ENCODE peak calls at places on chromosomes 4 and X, in six cellular contexts. P is HCT116, D is hepatocyte, E is neuronal stem cell, H is cardiac muscle cell, G is iPS DF 6.9. V is an unnamed sample. For H3K4me1, the result is how much of the 10 kb centered on the place peaks cover.

GRCh38 chr4:42313872-42314271 is 83.4 kb upstream of the SHISA3 start:
- DNase-seq in P (no peak), D (peak), H (no peak), G (no peak), E (no peak), V (no peak)

GRCh38 chrX:28649541-28649940 is 62.3 kb downstream of the IL1RAPL1 start:
- DNase-seq in D (no peak), E (no peak), G (no peak), P (no peak), H (no peak), V (no peak)

GRCh38 chrX:76148753-76149152 is 24.1 kb upstream of the PBDC1 start:
- DNase-seq in H (peak), E (no peak), D (peak), G (no peak), P (no peak), V (peak)

GRCh38 chrX:54509401-54509800 is 13.4 kb upstream of the FGD1 start:
- DNase-seq in P (no peak), E (no peak), D (peak), H (peak), G (no peak), V (no peak)

GRCh38 chr4:35358001-35358584 is 886.2 kb downstream of the ARAP2 start:
- DNase-seq in E (no peak), G (no peak), H (no peak), D (no peak), P (peak), V (peak)

GRCh38 chr4:108324450-108324849 is 155.7 kb upstream of the LEF1 start:
- DNase-seq in D (no peak), P (no peak), E (no peak), H (no peak), G (no peak), V (no peak)

GRCh38 chrX:72308566-72309296 is 3.0 kb upstream of the CITED1 start:
- DNase-seq in P (peak), E (peak), G (peak), H (peak), D (peak), V (peak)

GRCh38 chr4:183589710-183590109 is 69.3 kb downstream of the RWDD4 start:
- DNase-seq in H (no peak), G (no peak), D (no peak), P (no peak), E (no peak), V (no peak)

GRCh38 chrX:115584715-115585114 is 23.7 kb downstream of the PLS3 start:
- DNase-seq in H (peak), G (no peak), P (no peak), E (no peak), D (no peak), V (peak)

GRCh38 chr4:121140712-121141111 is 23.4 kb downstream of the TNIP3 start:
- DNase-seq in E (no peak), D (no peak), H (peak), G (no peak), P (no peak), V (no peak)

GRCh38 chrX:107935664-107936433 is 46.3 kb downstream of the TEX13B start:
- DNase-seq in G (no peak), H (peak), P (no peak), D (peak), E (no peak), V (peak)

GRCh38 chrX:56576721-56577120 is 13.3 kb downstream of the UBQLN2 start:
- DNase-seq in P (no peak), D (no peak), E (no peak), H (no peak), G (no peak), V (no peak)

GRCh38 chrX:18941896-18942295 is 42.0 kb downstream of the PHKA2 start:
- DNase-seq in G (no peak), H (no peak), D (no peak), P (no peak), E (no peak), V (no peak)

GRCh38 chr4:128267745-128268144 is 19.9 kb downstream of the PGRMC2 start:
- DNase-seq in D (no peak), E (no peak), H (no peak), G (no peak), P (no peak), V (no peak)

GRCh38 chrX:154019633-154020499 is at the start of gene IRAK1:
- DNase-seq in D (peak), E (peak), G (no peak), P (no peak), H (peak), V (peak)

GRCh38 chr4:85039526-85039925 is 73.0 kb upstream of the WDFY3 start:
- DNase-seq in P (peak), G (no peak), H (peak), D (peak), E (no peak), V (peak)

GRCh38 chrX:147226801-147227200 is 412.3 kb upstream of the CXorf51A start:
- DNase-seq in P (no peak), E (no peak), D (no peak), H (no peak), G (no peak), V (no peak)

GRCh38 chrX:134706138-134706537 is 47.9 kb upstream of the PLAC1 start:
- DNase-seq in G (no peak), P (no peak), D (no peak), H (no peak), E (no peak), V (no peak)

GRCh38 chrX:1493877-1494510 is 41.3 kb upstream of the ASMTL start:
- DNase-seq in H (no peak), P (no peak), E (no peak), G (no peak), D (no peak), V (no peak)
- H3K4me3 ChIP-seq in H (no peak), P (no peak), E (no peak), G (no peak), D (no peak), V (no peak)

GRCh38 chrX:24410514-24411189 is 50.2 kb downstream of the SUPT20HL1 start:
- DNase-seq in D (no peak), E (no peak), P (no peak), H (no peak), G (no peak), V (no peak)

DNA sequence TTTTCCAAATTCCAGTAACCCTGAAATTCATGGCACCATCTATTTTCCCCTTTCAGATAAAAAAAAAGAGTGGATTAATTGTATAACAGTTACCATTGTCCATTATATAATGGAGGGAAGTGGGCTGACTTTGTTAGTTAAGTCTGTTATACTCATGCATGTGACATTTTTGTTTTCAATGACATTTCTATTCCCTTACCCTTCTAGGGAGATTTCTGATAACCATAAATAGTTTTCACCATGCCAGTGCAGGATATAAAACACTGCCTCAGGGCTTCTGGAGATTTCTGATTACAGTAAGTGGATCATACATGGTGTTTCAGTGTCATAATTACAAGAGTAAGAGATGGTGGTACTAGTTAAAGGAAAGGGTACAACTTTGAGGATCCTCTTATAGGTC is 45.5 kb downstream of the SUPT20HL1 start:
- DNase-seq in E (no peak), H (no peak), P (no peak), D (no peak), G (no peak), V (no peak)
- H3K4me1 ChIP-seq in E (under half), H (under half), P (under half), D (under half), G (under half), V (under half)

DNA sequence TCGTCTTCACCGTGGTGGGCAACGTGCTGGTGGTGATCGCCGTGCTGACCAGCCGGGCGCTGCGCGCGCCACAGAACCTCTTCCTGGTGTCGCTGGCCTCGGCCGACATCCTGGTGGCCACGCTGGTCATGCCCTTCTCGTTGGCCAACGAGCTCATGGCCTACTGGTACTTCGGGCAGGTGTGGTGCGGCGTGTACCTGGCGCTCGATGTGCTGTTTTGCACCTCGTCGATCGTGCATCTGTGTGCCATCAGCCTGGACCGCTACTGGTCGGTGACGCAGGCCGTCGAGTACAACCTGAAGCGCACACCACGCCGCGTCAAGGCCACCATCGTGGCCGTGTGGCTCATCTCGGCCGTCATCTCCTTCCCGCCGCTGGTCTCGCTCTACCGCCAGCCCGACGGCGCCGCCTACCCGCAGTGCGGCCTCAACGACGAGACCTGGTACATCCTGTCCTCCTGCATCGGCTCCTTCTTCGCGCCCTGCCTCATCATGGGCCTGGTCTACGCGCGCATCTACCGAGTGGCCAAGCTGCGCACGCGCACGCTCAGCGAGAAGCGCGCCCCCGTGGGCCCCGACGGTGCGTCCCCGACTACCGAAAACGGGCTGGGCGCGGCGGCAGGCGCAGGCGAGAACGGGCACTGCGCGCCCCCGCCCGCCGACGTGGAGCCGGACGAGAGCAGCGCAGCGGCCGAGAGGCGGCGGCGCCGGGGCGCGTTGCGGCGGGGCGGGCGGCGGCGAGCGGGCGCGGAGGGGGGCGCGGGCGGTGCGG is 791 bp downstream of the ADRA2C start:
- DNase-seq in P (no peak), G (no peak), H (no peak), D (peak), E (peak), V (peak)
- H3K4me3 ChIP-seq in P (peak), G (peak), H (peak), D (no peak), E (peak), V (no peak)

GRCh38 chr4:159766241-159766640 is 663.4 kb downstream of the RAPGEF2 start:
- DNase-seq in E (no peak), P (no peak), D (no peak), H (no peak), G (no peak), V (no peak)

GRCh38 chr4:159768011-159768410 is 665.1 kb downstream of the RAPGEF2 start:
- DNase-seq in E (no peak), D (no peak), P (no peak), G (no peak), H (peak), V (peak)

GRCh38 chr4:159764343-159764952 is 661.6 kb downstream of the RAPGEF2 start:
- DNase-seq in D (peak), E (peak), P (peak), H (peak), G (peak), V (peak)

GRCh38 chr4:159762672-159763071 is 659.8 kb downstream of the RAPGEF2 start:
- DNase-seq in D (no peak), P (no peak), H (no peak), G (no peak), E (no peak), V (no peak)

GRCh38 chr4:159765402-159765801 is 662.5 kb downstream of the RAPGEF2 start:
- DNase-seq in P (no peak), G (no peak), D (no peak), H (peak), E (no peak), V (peak)
- H3K4me1 ChIP-seq in P (under half), G (under half), D (under half), H (under half), E (under half), V (under half)

GRCh38 chr4:133062851-133063250 is 86.2 kb upstream of the PCDH10 start:
- DNase-seq in G (no peak), P (no peak), D (no peak), E (no peak), H (no peak), V (no peak)

GRCh38 chr4:133068083-133068482 is 81.0 kb upstream of the PCDH10 start:
- DNase-seq in E (no peak), P (no peak), G (no peak), D (no peak), H (no peak), V (no peak)
- H3K4me3 ChIP-seq in E (no peak), P (no peak), G (no peak), D (no peak), H (no peak), V (no peak)

GRCh38 chr4:70671091-70671490 is 4.8 kb upstream of the JCHAIN start:
- DNase-seq in H (no peak), E (no peak), D (no peak), G (no peak), P (no peak), V (no peak)
- H3K4me1 ChIP-seq in H (under half), E (under half), D (under half), G (under half), P (under half), V (under half)

DNA sequence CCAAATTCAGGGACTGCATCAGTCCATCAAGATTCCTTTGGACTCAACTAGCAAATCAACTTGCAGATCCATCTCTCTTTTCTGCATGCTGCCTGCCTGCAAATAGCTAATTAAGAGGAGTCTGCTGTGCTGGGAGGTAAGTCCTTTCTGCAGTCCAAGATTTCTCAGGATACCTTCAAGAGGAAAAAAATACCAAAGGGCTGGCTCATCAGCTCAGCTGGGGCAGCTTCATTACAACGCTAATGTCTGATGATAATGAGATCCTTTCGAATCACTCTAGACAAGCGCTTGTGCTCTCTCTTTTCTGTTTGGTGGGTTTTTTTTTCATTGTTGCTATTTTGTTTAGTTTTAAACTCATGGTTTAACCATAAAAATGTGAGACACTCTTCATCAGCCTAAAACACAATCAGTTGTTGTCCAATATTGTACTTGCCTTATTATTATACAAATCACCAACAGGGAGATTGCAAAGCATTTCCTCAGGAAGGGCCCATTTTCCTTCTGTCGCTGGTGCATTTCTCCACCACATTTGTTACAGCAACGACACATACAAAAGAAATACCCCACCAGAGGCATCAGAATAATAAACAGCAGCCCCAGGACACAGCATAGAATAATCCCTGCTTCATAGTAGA is 50.8 kb downstream of the PROM1 start:
- DNase-seq in E (peak), G (no peak), P (no peak), H (no peak), D (no peak), V (no peak)
- H3K4me3 ChIP-seq in E (no peak), G (no peak), P (no peak), H (no peak), D (no peak), V (no peak)

GRCh38 chrX:111445485-111445884 is 33.5 kb upstream of the DCX start:
- DNase-seq in H (peak), D (peak), E (peak), P (peak), G (no peak), V (peak)
- H3K4me1 ChIP-seq in H (under half), D (under half), E (under half), P (under half), G (under half), V (under half)

DNA sequence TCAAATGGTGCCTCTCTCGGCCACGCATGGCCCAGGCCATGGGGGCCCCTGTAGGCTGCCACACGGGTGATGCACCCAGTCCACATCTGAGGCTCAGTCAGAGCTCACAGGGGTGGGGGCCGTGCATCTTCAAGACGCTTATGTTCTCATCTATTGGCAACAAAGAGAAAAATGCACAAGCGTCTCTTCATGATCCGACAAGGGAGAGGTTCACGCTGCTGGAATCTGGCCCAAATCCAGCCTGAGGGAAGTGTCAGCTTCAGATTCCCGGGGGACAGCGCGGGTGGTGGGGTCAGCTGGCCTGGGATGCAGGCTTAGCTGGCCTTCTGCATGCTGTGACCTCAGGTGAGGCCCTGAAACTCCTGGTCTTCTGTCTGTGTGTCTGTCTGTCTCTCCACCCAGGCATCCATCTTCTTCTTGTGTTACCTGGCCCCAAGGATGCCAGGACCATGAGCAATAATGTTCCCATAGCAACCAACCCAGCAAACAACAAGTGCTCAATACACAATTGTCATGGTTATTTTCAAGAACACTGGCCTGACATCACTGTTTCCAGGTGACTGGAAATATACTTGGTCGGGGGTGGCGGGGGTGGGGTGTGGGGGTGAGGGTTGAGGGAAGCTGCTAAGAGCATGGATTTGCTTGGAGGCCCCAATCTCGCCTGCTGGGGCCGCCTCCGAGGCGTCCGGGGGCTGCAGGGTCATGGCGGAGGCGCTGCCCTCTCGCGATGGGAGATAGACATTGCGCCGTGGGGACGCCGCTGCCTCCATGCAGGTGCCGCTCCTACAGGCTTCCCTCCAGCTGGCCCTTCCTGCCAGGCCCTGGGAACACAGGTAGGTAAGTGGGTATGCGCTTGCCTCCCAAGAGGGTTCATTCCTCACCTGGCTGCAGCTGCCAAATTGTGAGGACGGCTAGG is 48.3 kb downstream of the ABLIM2 start:
- DNase-seq in H (peak), D (peak), P (no peak), G (peak), E (peak), V (peak)
- H3K4me3 ChIP-seq in H (no peak), D (no peak), P (no peak), G (no peak), E (no peak), V (no peak)

V was measured in mammary epithelial cell.